ENCODE peak calls at places on chromosomes 1 and 21, in six cellular contexts. P is AG04450, W is ovary, R is fibroblast of mammary gland, J is AG10803, L is cardiac fibroblast. F is an unnamed sample.

GRCh38 chr1:78070758-78071157 is 25.0 kb downstream of the GIPC2 start:
- DNase-seq in J (peak; percentile 70), R (peak; percentile 96), L (peak; percentile 50), P (peak; percentile 43), W (no peak), F (peak; percentile 88)

GRCh38 chr1:119449964-119450363 is 35.0 kb downstream of the HSD3B2 start:
- DNase-seq in W (no peak), L (no peak), P (no peak), J (no peak), R (peak; percentile 5), F (no peak)

GRCh38 chr1:29782846-29783500 is 546.7 kb downstream of the PTPRU start:
- DNase-seq in L (no peak), J (no peak), R (no peak), P (no peak), W (no peak), F (no peak)

GRCh38 chr1:228063251-228064191 is 19.0 kb upstream of the ARF1 start:
- DNase-seq in W (no peak), R (no peak), P (no peak), L (no peak), J (no peak), F (no peak)

GRCh38 chr1:63794927-63795326 is 21.1 kb downstream of the ROR1 start:
- DNase-seq in L (peak; percentile 34), W (no peak), P (no peak), R (no peak), J (peak; percentile 25), F (no peak)

GRCh38 chr1:226610671-226611070 is 62.1 kb downstream of the STUM start:
- DNase-seq in J (no peak), P (no peak), L (no peak), W (no peak), R (no peak), F (no peak)

GRCh38 chr21:36004441-36004840 is 55.9 kb downstream of the SETD4 start:
- DNase-seq in R (peak; percentile 82), L (peak; percentile 3), P (no peak), W (no peak), J (peak; percentile 71), F (no peak)

GRCh38 chr1:180151508-180151907 is 3.2 kb upstream of the QSOX1 start:
- DNase-seq in P (peak; percentile 86), W (no peak), L (peak; percentile 82), R (peak; percentile 76), J (peak; percentile 92), F (peak; percentile 93)

GRCh38 chr1:181685216-181685615 is 201.9 kb downstream of the CACNA1E start:
- DNase-seq in P (no peak), J (no peak), L (no peak), R (no peak), W (no peak), F (no peak)

GRCh38 chr1:47439151-47440051 is 1.6 kb downstream of the FOXD2 start:
- DNase-seq in J (no peak), L (no peak), R (no peak), W (no peak), P (no peak), F (no peak)

GRCh38 chr1:231185391-231185790 is 23.5 kb downstream of the TRIM67 start:
- DNase-seq in R (no peak), P (no peak), L (no peak), J (no peak), W (no peak), F (no peak)

GRCh38 chr1:243230914-243231313 is 24.2 kb downstream of the CEP170 start:
- DNase-seq in W (no peak), J (peak; percentile 35), L (peak; percentile 52), R (peak; percentile 42), P (no peak), F (no peak)

GRCh38 chr1:28354121-28354520 is 15.4 kb upstream of the PHACTR4 start:
- DNase-seq in J (peak; percentile 79), P (no peak), R (peak; percentile 63), W (no peak), L (peak; percentile 48), F (peak; percentile 66)

GRCh38 chr1:218164111-218164929 is 120.8 kb upstream of the RRP15 start:
- DNase-seq in J (peak; percentile 5), P (no peak), R (peak; percentile 21), W (peak; percentile 10), L (peak; percentile 19), F (peak; percentile 72)

GRCh38 chr21:33848252-33848953 is 67.2 kb downstream of the ATP5PO start:
- DNase-seq in J (no peak), P (no peak), L (no peak), R (no peak), W (no peak), F (no peak)
- TF ChIP-seq CTCF in J (no peak), P (no peak), L (no peak), R (no peak), W (no peak), F (no peak)

DNA sequence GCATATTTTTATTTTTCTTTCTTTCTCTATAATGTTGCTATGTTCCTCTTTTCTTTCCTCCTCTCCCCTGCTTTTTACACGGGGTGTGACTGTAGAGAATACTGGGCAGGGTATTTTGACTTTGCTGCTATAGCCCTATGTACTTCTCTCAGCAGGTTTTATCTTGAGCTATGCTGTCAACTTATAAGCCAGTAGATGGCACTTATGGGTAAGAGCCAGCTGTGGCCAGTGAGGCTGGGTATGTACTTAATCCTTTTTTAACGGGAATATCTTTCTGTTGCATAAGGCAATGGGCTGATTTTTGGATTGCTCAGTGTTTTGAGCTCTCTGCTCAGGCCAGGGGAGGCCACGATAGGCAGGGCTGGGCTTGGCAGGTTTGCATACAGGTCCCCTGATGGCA is 99.0 kb downstream of the KCNK2 start:
- DNase-seq in L (peak; percentile 12), P (no peak), W (no peak), J (no peak), R (no peak), F (no peak)
- TF ChIP-seq CTCF in L (no peak), P (no peak), W (no peak), J (no peak), R (no peak), F (no peak)

GRCh38 chr1:9126511-9126910 is 2.4 kb downstream of the GPR157 start:
- DNase-seq in L (no peak), R (no peak), P (no peak), J (no peak), W (no peak), F (no peak)

GRCh38 chr1:9128161-9128519 is 762 bp downstream of the GPR157 start:
- DNase-seq in P (no peak), R (no peak), W (no peak), L (no peak), J (no peak), F (peak; percentile 42)

GRCh38 chr1:9127395-9128160 is 1.3 kb downstream of the GPR157 start:
- DNase-seq in L (no peak), J (no peak), W (no peak), R (no peak), P (no peak), F (no peak)

GRCh38 chr1:9129391-9130041 is 614 bp upstream of the GPR157 start:
- DNase-seq in P (no peak), J (peak; percentile 47), W (peak; percentile 91), R (peak; percentile 44), L (peak; percentile 55), F (peak; percentile 79)

GRCh38 chr1:9128520-9129371 is at the start of gene GPR157:
- DNase-seq in L (peak; percentile 89), J (peak; percentile 74), R (peak; percentile 77), W (peak; percentile 89), P (no peak), F (peak; percentile 93)
- TF ChIP-seq CTCF in L (no peak), J (peak; percentile 1), R (no peak), W (no peak), P (peak; percentile 11), F (no peak)

GRCh38 chr1:93686497-93687250 is 5.0 kb upstream of the BCAR3 start:
- DNase-seq in P (no peak), L (no peak), W (no peak), J (no peak), R (no peak), F (no peak)
- TF ChIP-seq CTCF in P (no peak), L (no peak), W (no peak), J (no peak), R (no peak), F (no peak)

DNA sequence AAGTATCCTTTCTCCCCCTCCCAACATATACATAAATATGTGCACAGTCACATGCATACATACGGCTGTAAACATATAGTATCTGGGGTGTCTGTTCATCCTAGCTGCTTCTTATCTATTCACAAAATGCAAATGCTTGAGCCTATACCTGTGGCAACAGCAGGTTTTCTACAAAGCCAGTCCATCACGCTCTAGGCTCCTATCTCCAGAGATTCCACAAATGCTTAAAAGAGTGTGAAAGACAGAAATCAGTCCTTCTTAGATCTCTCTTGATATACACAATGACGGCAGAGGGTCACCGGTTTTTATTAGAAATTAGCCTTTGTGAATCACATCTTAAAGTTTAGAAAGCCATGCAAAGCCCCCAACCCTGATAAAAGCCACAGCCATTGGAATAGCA is 139.4 kb downstream of the TPR start:
- DNase-seq in P (no peak), L (no peak), J (no peak), R (no peak), W (no peak), F (no peak)
- TF ChIP-seq CTCF in P (no peak), L (no peak), J (no peak), R (no peak), W (no peak), F (no peak)

DNA sequence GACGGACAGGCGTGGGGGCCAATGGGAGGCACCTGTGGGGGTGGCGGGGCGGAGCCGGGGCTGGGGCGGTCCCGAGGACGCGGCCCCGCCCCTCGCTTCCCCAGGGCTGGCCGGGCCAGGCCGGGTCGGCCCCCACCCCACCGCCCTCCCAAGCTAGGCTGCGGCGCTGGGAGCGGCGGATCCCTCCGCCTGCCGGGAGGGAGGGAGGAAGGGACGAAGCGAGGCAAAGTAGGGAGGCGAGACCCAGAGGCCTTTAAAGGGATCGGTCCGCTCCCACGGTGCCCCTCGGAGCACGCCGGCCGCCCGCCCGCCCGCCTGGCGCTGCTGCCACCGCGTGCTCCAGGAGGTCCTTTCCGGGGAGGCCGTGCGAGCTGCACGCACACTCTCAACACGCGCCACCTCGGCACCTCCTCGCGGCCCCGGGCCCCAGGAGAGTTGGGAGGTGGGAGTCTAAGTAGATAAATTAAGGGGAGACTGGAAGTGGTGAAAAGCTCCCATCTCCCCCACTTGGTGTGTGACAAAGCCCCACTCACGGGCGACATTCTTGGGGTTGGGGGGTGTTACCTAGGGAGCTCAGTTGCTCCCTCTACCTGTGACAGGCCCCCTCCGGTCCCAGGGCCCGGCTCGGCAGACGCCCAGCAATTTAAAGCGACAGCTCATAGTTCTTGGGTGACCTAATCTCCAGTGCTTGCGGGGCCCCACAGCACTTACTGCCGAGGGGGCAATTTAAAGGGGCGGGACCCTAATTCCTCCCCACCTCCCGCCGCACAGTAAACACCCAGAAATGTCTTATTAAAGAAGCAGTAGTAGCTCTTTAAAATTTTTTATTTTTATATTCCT is 492 bp upstream of the MEF2D start:
- DNase-seq in J (peak; percentile 99), R (peak; percentile 94), W (peak; percentile 97), L (peak; percentile 99), P (peak; percentile 92), F (peak; percentile 98)
- TF ChIP-seq CTCF in J (peak; percentile 50), R (peak; percentile 33), W (peak; percentile 43), L (peak; percentile 39), P (peak; percentile 38), F (no peak)

GRCh38 chr1:153538315-153538821 is 2.4 kb downstream of the S100A5 start:
- DNase-seq in R (peak; percentile 66), P (no peak), J (peak; percentile 53), L (no peak), W (no peak), F (peak; percentile 82)
- TF ChIP-seq CTCF in R (no peak), P (no peak), J (peak; percentile 16), L (no peak), W (no peak), F (no peak)

F was measured in foreskin fibroblast.